ENCODE peak calls at places on chromosomes 12 and 14, in nine cellular contexts. B, R, C, H, I, O, A, E and N are unnamed samples.

GRCh38 chr12:91854725-91855124 is 290.9 kb downstream of the BTG1 start:
- DNase-seq in B (no peak), I (no peak), H (no peak), E (no peak), O (no peak), C (no peak), R (no peak), A (no peak), N (no peak)

GRCh38 chr12:80226576-80226975 is 127.2 kb downstream of the OTOGL start:
- DNase-seq in B (no peak), O (no peak), E (no peak), R (no peak), A (no peak), H (no peak), I (no peak), C (no peak), N (no peak)

GRCh38 chr12:48084066-48084465 is 21.8 kb downstream of the SENP1 start:
- DNase-seq in E (no peak), I (no peak), C (no peak), O (no peak), R (no peak), A (no peak), B (no peak), H (no peak), N (no peak)

GRCh38 chr14:30625533-30625932 is 3.4 kb downstream of the SCFD1 start:
- DNase-seq in R (no peak), A (no peak), C (no peak), I (no peak), B (no peak), E (no peak), O (no peak), H (no peak), N (no peak)

GRCh38 chr12:80176706-80177105 is 77.4 kb downstream of the OTOGL start:
- DNase-seq in A (no peak), I (no peak), R (no peak), C (no peak), H (no peak), E (no peak), B (no peak), O (no peak), N (no peak)

GRCh38 chr14:76917158-76917596 is 91.0 kb downstream of the LRRC74A start:
- DNase-seq in O (peak), A (no peak), E (no peak), B (no peak), C (peak), I (no peak), H (no peak), R (peak), N (no peak)

GRCh38 chr14:75979641-75980422 is 2.0 kb downstream of the TGFB3 start:
- DNase-seq in B (no peak), H (no peak), I (no peak), A (no peak), E (no peak), R (peak), C (peak), O (no peak), N (no peak)

GRCh38 chr12:21823581-21823980 is 49.1 kb upstream of the KCNJ8 start:
- DNase-seq in E (no peak), A (no peak), O (no peak), C (no peak), H (no peak), R (peak), I (no peak), B (no peak), N (no peak)

GRCh38 chr12:85866929-85867776 is 6.9 kb upstream of the NTS start:
- DNase-seq in I (no peak), H (peak), B (no peak), E (peak), R (peak), A (peak), C (no peak), O (peak), N (no peak)

GRCh38 chr14:75242546-75243273 is 35.9 kb upstream of the FOS start:
- DNase-seq in A (no peak), C (peak), E (no peak), R (no peak), B (no peak), I (no peak), O (no peak), H (no peak), N (no peak)